ENCODE peak calls at places on chromosomes 3 and 15, in nine cellular contexts. O, S, N, L, C, R, Q, A and B are unnamed samples.

GRCh38 chr3:105970283-105970682 is 101.5 kb upstream of the CBLB start:
- DNase-seq in O (peak; percentile 48), S (no peak), N (no peak), L (no peak), C (no peak), R (no peak), Q (no peak), A (no peak), B (peak; percentile 60)

GRCh38 chr15:33013827-33014445 is 180.6 kb downstream of the FMN1 start:
- DNase-seq in O (peak; percentile 67), S (no peak), N (no peak), L (no peak), C (no peak), R (no peak), Q (no peak), A (no peak), B (no peak)

GRCh38 chr15:38516636-38517035 is 48.0 kb downstream of the RASGRP1 start:
- DNase-seq in O (no peak), S (no peak), N (no peak), L (no peak), C (no peak), R (no peak), Q (no peak), A (no peak), B (no peak)

GRCh38 chr3:171323934-171324535 is 136.2 kb downstream of the TNIK start:
- DNase-seq in O (no peak), S (no peak), N (no peak), L (no peak), C (no peak), R (no peak), Q (no peak), A (no peak), B (no peak)

GRCh38 chr3:77449459-77449858 is 409.6 kb downstream of the ROBO2 start:
- DNase-seq in O (no peak), S (no peak), N (no peak), L (no peak), C (no peak), R (no peak), Q (no peak), A (no peak), B (no peak)

GRCh38 chr15:63846022-63846544 is 12.3 kb upstream of the HERC1 start:
- DNase-seq in O (no peak), S (no peak), N (no peak), L (no peak), C (no peak), R (no peak), Q (no peak), A (no peak), B (no peak)

GRCh38 chr3:183253364-183253960 is 409 bp downstream of the B3GNT5 start:
- DNase-seq in O (peak; percentile 78), S (peak; percentile 23), N (no peak), L (no peak), C (peak; percentile 81), R (peak; percentile 37), Q (no peak), A (peak; percentile 41), B (no peak)

GRCh38 chr15:101733545-101733944 is 9.3 kb upstream of the TARS3 start:
- DNase-seq in O (no peak), S (no peak), N (no peak), L (no peak), C (no peak), R (no peak), Q (no peak), A (no peak), B (no peak)

GRCh38 chr15:68830141-68830540 is 9.4 kb upstream of the ANP32A start:
- DNase-seq in O (no peak), S (no peak), N (no peak), L (no peak), C (no peak), R (no peak), Q (no peak), A (no peak), B (no peak)

GRCh38 chr3:151806838-151807237 is 7.1 kb upstream of the AADAC start:
- DNase-seq in O (no peak), S (no peak), N (no peak), L (no peak), C (no peak), R (no peak), Q (no peak), A (no peak), B (no peak)

GRCh38 chr3:119314821-119315220 is 20.6 kb downstream of the ARHGAP31 start:
- DNase-seq in O (no peak), S (no peak), N (no peak), L (no peak), C (no peak), R (no peak), Q (no peak), A (no peak), B (no peak)

GRCh38 chr3:23971684-23972083 is 26.6 kb downstream of the NR1D2 start:
- DNase-seq in O (no peak), S (no peak), N (no peak), L (no peak), C (no peak), R (no peak), Q (no peak), A (no peak), B (no peak)

GRCh38 chr3:10205461-10206165 is 40.9 kb downstream of the IRAK2 start:
- DNase-seq in O (peak; percentile 94), S (no peak), N (no peak), L (no peak), C (no peak), R (no peak), Q (no peak), A (no peak), B (no peak)

GRCh38 chr3:185914911-185915629 is 22.7 kb downstream of the TRA2B start:
- DNase-seq in O (no peak), S (no peak), N (no peak), L (no peak), C (no peak), R (no peak), Q (no peak), A (no peak), B (no peak)

GRCh38 chr3:9192238-9192637 is 57.2 kb downstream of the SRGAP3 start:
- DNase-seq in O (no peak), S (no peak), N (no peak), L (no peak), C (no peak), R (no peak), Q (no peak), A (no peak), B (no peak)

GRCh38 chr3:169966951-169967915 is 626 bp downstream of the SEC62 start:
- DNase-seq in O (peak; percentile 46), S (peak; percentile 69), N (no peak), L (peak; percentile 39), C (peak; percentile 68), R (no peak), Q (peak; percentile 43), A (peak; percentile 65), B (peak; percentile 52)

GRCh38 chr3:159726231-159726964 is 262.2 kb upstream of the IL12A start:
- DNase-seq in O (peak; percentile 54), S (no peak), N (no peak), L (no peak), C (no peak), R (no peak), Q (no peak), A (no peak), B (no peak)

GRCh38 chr3:100002599-100003350 is 111.5 kb downstream of the FILIP1L start:
- DNase-seq in O (peak; percentile 91), S (no peak), N (no peak), L (no peak), C (no peak), R (peak; percentile 27), Q (no peak), A (peak; percentile 75), B (peak; percentile 34)

GRCh38 chr3:171606151-171606751 is 146.0 kb upstream of the TNIK start:
- DNase-seq in O (no peak), S (no peak), N (no peak), L (no peak), C (no peak), R (no peak), Q (no peak), A (no peak), B (no peak)

GRCh38 chr3:127151992-127152391 is 40.9 kb upstream of the PRR23E start:
- DNase-seq in O (no peak), S (no peak), N (no peak), L (no peak), C (no peak), R (no peak), Q (no peak), A (no peak), B (no peak)

GRCh38 chr3:46923559-46924350 is 46.2 kb downstream of the PTH1R start:
- DNase-seq in O (peak; percentile 32), S (peak; percentile 57), N (no peak), L (no peak), C (no peak), R (no peak), Q (no peak), A (no peak), B (no peak)